ENCODE peak calls at places on chromosomes 11 and 22, in four cellular contexts. D is GM12865, H is AG04450, X is upper lobe of right lung. B is an unnamed sample.

GRCh38 chr22:26322179-26322905 is 106.7 kb upstream of the ASPHD2 start:
- DNase-seq in D (no peak), H (peak), X (no peak), B (peak)

GRCh38 chr22:46085831-46086576 is 64.3 kb upstream of the PPARA start:
- DNase-seq in X (peak), D (no peak), H (no peak), B (no peak)

GRCh38 chr11:111472228-111472627 is 40.0 kb downstream of the BTG4 start:
- DNase-seq in X (no peak), D (no peak), H (no peak), B (no peak)

GRCh38 chr22:50016988-50017700 is 4.6 kb upstream of the IL17REL start:
- DNase-seq in X (no peak), H (no peak), D (peak), B (no peak)

GRCh38 chr11:120929090-120929489 is 94.8 kb upstream of the TBCEL start:
- DNase-seq in D (no peak), H (no peak), X (no peak), B (no peak)

GRCh38 chr22:49400866-49401598 is 426.6 kb downstream of the BRD1 start:
- DNase-seq in D (no peak), H (no peak), X (no peak), B (no peak)

GRCh38 chr22:48240165-48240934 is 1477.9 kb downstream of the TBC1D22A start:
- DNase-seq in H (no peak), D (no peak), X (no peak), B (no peak)

GRCh38 chr11:64128255-64129006 is 37.5 kb downstream of the MACROD1 start:
- DNase-seq in D (no peak), X (no peak), H (no peak), B (no peak)

GRCh38 chr11:116696381-116696941 is 76.3 kb downstream of the BUD13 start:
- DNase-seq in X (no peak), D (no peak), H (no peak), B (no peak)

GRCh38 chr11:85752201-85752889 is 58.6 kb downstream of the SYTL2 start:
- DNase-seq in X (no peak), D (no peak), H (no peak), B (no peak)

GRCh38 chr11:27046956-27047355 is 6.3 kb downstream of the BBOX1 start:
- DNase-seq in D (no peak), X (no peak), H (no peak), B (no peak)
- TF ChIP-seq CTCF in D (no peak), X (no peak), H (no peak), B (no peak)

GRCh38 chr11:1444321-1444720 is 42.3 kb downstream of the MOB2 start:
- DNase-seq in D (no peak), H (no peak), X (no peak), B (no peak)

GRCh38 chr11:1444823-1445422 is 41.7 kb downstream of the MOB2 start:
- DNase-seq in H (no peak), D (no peak), X (no peak), B (no peak)

GRCh38 chr11:1442807-1443366 is 43.7 kb downstream of the MOB2 start:
- DNase-seq in X (no peak), H (no peak), D (no peak), B (no peak)

GRCh38 chr11:1442163-1442562 is 44.4 kb downstream of the MOB2 start:
- DNase-seq in H (no peak), D (no peak), X (no peak), B (no peak)

DNA sequence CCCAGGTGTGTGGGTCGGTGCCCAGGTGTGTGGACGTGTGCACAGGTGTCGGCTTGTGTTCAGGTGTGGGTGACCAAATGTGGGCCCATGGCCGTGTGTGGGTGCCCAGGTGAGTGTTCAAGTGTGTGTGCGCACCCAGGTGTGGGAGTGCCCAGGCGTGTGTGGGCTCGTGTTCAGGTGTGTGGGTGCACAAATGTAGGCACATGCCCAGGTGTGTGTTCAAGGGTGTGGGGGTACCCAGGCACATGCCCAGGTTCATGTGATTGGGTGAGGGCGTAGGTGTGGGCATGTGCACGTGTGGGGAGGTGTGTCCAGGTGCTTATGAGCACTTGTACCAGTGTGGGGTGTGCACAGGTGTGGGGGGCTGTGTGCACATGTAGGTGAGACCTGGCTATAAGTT is 42.8 kb downstream of the MOB2 start:
- DNase-seq in X (no peak), H (no peak), D (no peak), B (no peak)
- H3K4me3 ChIP-seq in X (no peak), H (no peak), D (no peak), B (no peak)

GRCh38 chr11:27124514-27125264 is 84.1 kb downstream of the BBOX1 start:
- DNase-seq in D (no peak), H (no peak), X (no peak), B (no peak)
- TF ChIP-seq CTCF in D (no peak), H (peak), X (no peak), B (peak)

DNA sequence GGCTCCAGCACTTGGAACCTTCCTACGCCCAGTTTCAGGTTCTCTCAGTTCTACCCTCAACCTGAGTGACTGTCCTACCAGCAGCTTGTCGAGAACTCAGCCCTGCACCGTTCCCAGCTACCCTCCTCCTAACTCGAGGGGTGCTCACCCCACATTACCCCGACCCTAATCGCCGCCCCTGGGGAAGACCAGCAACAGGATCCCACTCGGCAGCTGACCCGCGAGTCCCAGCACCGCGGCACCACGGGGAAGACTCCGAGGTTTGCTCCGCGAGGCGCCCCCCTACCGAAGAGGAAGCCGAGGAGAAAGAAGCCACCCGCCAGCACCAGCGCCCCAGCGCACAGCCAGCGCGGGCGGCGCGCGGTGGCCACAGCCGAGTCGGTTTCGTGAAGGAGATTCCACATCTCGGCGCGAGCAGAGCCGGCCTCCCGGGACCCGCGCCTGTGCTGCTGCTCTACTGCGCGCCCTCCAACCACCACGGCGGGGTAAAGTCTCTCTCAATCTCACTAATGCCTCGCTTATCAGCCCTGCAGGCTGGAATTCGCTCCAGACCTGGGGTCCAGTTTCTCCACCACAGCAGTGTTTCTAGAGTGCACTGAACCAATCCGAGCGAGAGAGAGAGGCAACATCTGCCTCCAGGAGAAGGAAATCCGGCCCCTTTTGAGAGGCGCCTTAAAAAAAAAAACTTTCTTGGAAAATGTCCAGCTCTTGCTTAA is at the start of gene FOLH1:
- DNase-seq in X (peak), H (no peak), D (peak), B (no peak)
- H3K4me3 ChIP-seq in X (peak), H (no peak), D (peak), B (peak)

GRCh38 chr11:62122076-62122475 is 1.7 kb upstream of the INCENP start:
- DNase-seq in D (no peak), X (no peak), H (no peak), B (no peak)
- TF ChIP-seq CTCF in D (peak), X (no peak), H (peak), B (peak)

GRCh38 chr11:78289547-78290292 is 101.0 kb downstream of the USP35 start:
- DNase-seq in D (no peak), X (no peak), H (no peak), B (no peak)
- H3K4me3 ChIP-seq in D (no peak), X (no peak), H (no peak), B (no peak)

GRCh38 chr22:36148411-36148810 is 12.1 kb downstream of the APOL3 start:
- DNase-seq in X (no peak), H (no peak), D (no peak), B (no peak)

GRCh38 chr22:36144886-36145541 is 15.5 kb downstream of the APOL3 start:
- DNase-seq in H (peak), D (peak), X (no peak), B (no peak)

GRCh38 chr22:36149464-36149863 is 11.1 kb downstream of the APOL3 start:
- DNase-seq in D (no peak), H (no peak), X (no peak), B (no peak)

GRCh38 chr22:36145881-36146280 is 14.7 kb downstream of the APOL3 start:
- DNase-seq in H (no peak), X (no peak), D (no peak), B (no peak)

DNA sequence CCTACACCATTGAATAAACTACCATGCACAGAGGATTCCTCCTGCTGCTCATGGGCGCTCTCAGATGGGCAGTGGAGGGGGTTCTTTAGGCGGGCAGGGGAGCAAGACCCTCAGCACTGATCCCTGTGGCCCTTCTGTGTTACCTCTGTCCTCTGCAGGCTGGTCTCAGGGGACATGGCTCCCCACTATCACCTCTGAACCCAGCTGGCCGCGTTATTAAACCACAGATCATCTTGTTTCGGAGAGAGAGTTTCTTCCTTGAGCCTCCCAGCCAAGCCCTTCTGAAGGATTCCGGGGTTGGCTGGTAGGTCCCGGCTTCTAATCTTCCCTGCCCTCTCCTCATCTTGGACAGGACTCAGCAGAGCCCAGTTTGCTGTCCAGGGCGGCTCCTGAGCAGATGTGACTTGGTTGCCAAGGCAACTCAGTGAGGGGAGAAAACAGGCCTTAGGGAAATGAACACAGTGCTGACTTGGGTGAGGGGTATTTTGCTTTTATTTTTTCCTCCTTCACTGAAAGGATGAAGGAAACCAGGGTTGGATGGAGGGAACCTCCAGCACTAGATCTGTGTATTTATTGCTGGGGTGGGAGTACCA is 13.3 kb downstream of the APOL3 start:
- DNase-seq in H (no peak), D (no peak), X (no peak), B (no peak)
- TF ChIP-seq CTCF in H (no peak), D (no peak), X (no peak), B (no peak)

B was measured in epithelial cell of proximal tubule.